ENCODE peak calls at places on chromosome 9, in six cellular contexts. One of them, this sample, is unnamed.

GRCh38 chr9:78004478-78005229 is 27.0 kb downstream of the GNAQ start:
- DNase-seq in A549: peak
- DNase-seq in HepG2: peak
- DNase-seq in K562: peak
- DNase-seq in endothelial cell of umbilical vein: no peak
- DNase-seq in GM12878: no peak
- DNase-seq in this sample: peak

GRCh38 chr9:71830131-71830530 is 61.8 kb upstream of the CEMIP2 start:
- DNase-seq in A549: no peak
- DNase-seq in HepG2: no peak
- DNase-seq in K562: no peak
- DNase-seq in endothelial cell of umbilical vein: no peak
- DNase-seq in GM12878: no peak
- DNase-seq in this sample: no peak

GRCh38 chr9:6973762-6974161 is 216.0 kb downstream of the KDM4C start:
- DNase-seq in A549: no peak
- DNase-seq in HepG2: peak
- DNase-seq in K562: no peak
- DNase-seq in endothelial cell of umbilical vein: no peak
- DNase-seq in GM12878: peak
- DNase-seq in this sample: peak

GRCh38 chr9:33107762-33108161 is 31.3 kb upstream of the SMU1 start:
- DNase-seq in A549: no peak
- DNase-seq in HepG2: no peak
- DNase-seq in K562: no peak
- DNase-seq in endothelial cell of umbilical vein: no peak
- DNase-seq in GM12878: no peak
- DNase-seq in this sample: no peak

GRCh38 chr9:94867842-94868312 is 141.4 kb downstream of the AOPEP start:
- DNase-seq in A549: peak
- DNase-seq in HepG2: no peak
- DNase-seq in K562: no peak
- DNase-seq in endothelial cell of umbilical vein: peak
- DNase-seq in GM12878: no peak
- DNase-seq in this sample: peak

GRCh38 chr9:92242115-92242778 is 51.2 kb downstream of the IARS1 start:
- DNase-seq in A549: peak
- DNase-seq in HepG2: no peak
- DNase-seq in K562: no peak
- DNase-seq in endothelial cell of umbilical vein: peak
- DNase-seq in GM12878: no peak
- DNase-seq in this sample: no peak

GRCh38 chr9:124040935-124041816 is 29.6 kb downstream of the LHX2 start:
- DNase-seq in A549: no peak
- DNase-seq in HepG2: no peak
- DNase-seq in K562: peak
- DNase-seq in endothelial cell of umbilical vein: peak
- DNase-seq in GM12878: no peak
- DNase-seq in this sample: peak

GRCh38 chr9:3181049-3181953 is 337.4 kb upstream of the PUM3 start:
- DNase-seq in A549: peak
- DNase-seq in HepG2: peak
- DNase-seq in K562: peak
- DNase-seq in endothelial cell of umbilical vein: no peak
- DNase-seq in GM12878: no peak
- DNase-seq in this sample: peak

GRCh38 chr9:5698004-5698403 is 69.1 kb downstream of the RIC1 start:
- DNase-seq in A549: no peak
- DNase-seq in HepG2: no peak
- DNase-seq in K562: no peak
- DNase-seq in endothelial cell of umbilical vein: no peak
- DNase-seq in GM12878: no peak
- DNase-seq in this sample: no peak

GRCh38 chr9:35272989-35273388 is 111.2 kb downstream of the UNC13B start:
- DNase-seq in A549: no peak
- DNase-seq in HepG2: no peak
- DNase-seq in K562: no peak
- DNase-seq in endothelial cell of umbilical vein: peak
- DNase-seq in GM12878: no peak
- DNase-seq in this sample: no peak

GRCh38 chr9:21854594-21854993 is 52.2 kb downstream of the MTAP start:
- DNase-seq in A549: no peak
- DNase-seq in HepG2: peak
- DNase-seq in K562: no peak
- DNase-seq in endothelial cell of umbilical vein: no peak
- DNase-seq in GM12878: no peak
- DNase-seq in this sample: no peak

GRCh38 chr9:116219686-116220085 is 66.1 kb downstream of the PAPPA start:
- DNase-seq in A549: no peak
- DNase-seq in HepG2: no peak
- DNase-seq in K562: no peak
- DNase-seq in endothelial cell of umbilical vein: no peak
- DNase-seq in GM12878: no peak
- DNase-seq in this sample: no peak

GRCh38 chr9:116656535-116656934 is 30.6 kb upstream of the TRIM32 start:
- DNase-seq in A549: no peak
- DNase-seq in HepG2: no peak
- DNase-seq in K562: no peak
- DNase-seq in endothelial cell of umbilical vein: no peak
- DNase-seq in GM12878: no peak
- DNase-seq in this sample: no peak

GRCh38 chr9:36993933-36994764 is 39.9 kb downstream of the PAX5 start:
- DNase-seq in A549: no peak
- DNase-seq in HepG2: no peak
- DNase-seq in K562: no peak
- DNase-seq in endothelial cell of umbilical vein: no peak
- DNase-seq in GM12878: peak
- DNase-seq in this sample: no peak

GRCh38 chr9:109012876-109013677 is at the start of gene CTNNAL1:
- DNase-seq in A549: peak
- DNase-seq in HepG2: peak
- DNase-seq in K562: peak
- DNase-seq in endothelial cell of umbilical vein: peak
- DNase-seq in GM12878: no peak
- DNase-seq in this sample: peak

GRCh38 chr9:115671911-115672310 is 481.7 kb upstream of the PAPPA start:
- DNase-seq in A549: no peak
- DNase-seq in HepG2: no peak
- DNase-seq in K562: no peak
- DNase-seq in endothelial cell of umbilical vein: no peak
- DNase-seq in GM12878: no peak
- DNase-seq in this sample: no peak

GRCh38 chr9:36721846-36722588 is 149.3 kb downstream of the MELK start:
- DNase-seq in A549: no peak
- DNase-seq in HepG2: no peak
- DNase-seq in K562: no peak
- DNase-seq in endothelial cell of umbilical vein: peak
- DNase-seq in GM12878: no peak
- DNase-seq in this sample: no peak

GRCh38 chr9:98378206-98379193 is 123.1 kb upstream of the TBC1D2 start:
- DNase-seq in A549: no peak
- DNase-seq in HepG2: no peak
- DNase-seq in K562: peak
- DNase-seq in endothelial cell of umbilical vein: no peak
- DNase-seq in GM12878: no peak
- DNase-seq in this sample: no peak

GRCh38 chr9:95025213-95026170 is 292.0 kb downstream of the FANCC start:
- DNase-seq in A549: peak
- DNase-seq in HepG2: peak
- DNase-seq in K562: peak
- DNase-seq in endothelial cell of umbilical vein: peak
- DNase-seq in GM12878: no peak
- DNase-seq in this sample: peak

GRCh38 chr9:97740848-97741821 is 44.0 kb upstream of the XPA start:
- DNase-seq in A549: no peak
- DNase-seq in HepG2: no peak
- DNase-seq in K562: peak
- DNase-seq in endothelial cell of umbilical vein: peak
- DNase-seq in GM12878: no peak
- DNase-seq in this sample: peak

GRCh38 chr9:128104171-128104618 is 23.3 kb downstream of the PTGES2 start:
- DNase-seq in A549: no peak
- DNase-seq in HepG2: peak
- DNase-seq in K562: no peak
- DNase-seq in endothelial cell of umbilical vein: peak
- DNase-seq in GM12878: no peak
- DNase-seq in this sample: no peak

GRCh38 chr9:124371183-124371582 is 44.1 kb downstream of the PSMB7 start:
- DNase-seq in A549: no peak
- DNase-seq in HepG2: peak
- DNase-seq in K562: no peak
- DNase-seq in endothelial cell of umbilical vein: no peak
- DNase-seq in GM12878: no peak
- DNase-seq in this sample: peak

GRCh38 chr9:108511200-108511756 is 344.5 kb downstream of the ACTL7B start:
- DNase-seq in A549: no peak
- DNase-seq in HepG2: no peak
- DNase-seq in K562: no peak
- DNase-seq in endothelial cell of umbilical vein: no peak
- DNase-seq in GM12878: no peak
- DNase-seq in this sample: no peak

DNA sequence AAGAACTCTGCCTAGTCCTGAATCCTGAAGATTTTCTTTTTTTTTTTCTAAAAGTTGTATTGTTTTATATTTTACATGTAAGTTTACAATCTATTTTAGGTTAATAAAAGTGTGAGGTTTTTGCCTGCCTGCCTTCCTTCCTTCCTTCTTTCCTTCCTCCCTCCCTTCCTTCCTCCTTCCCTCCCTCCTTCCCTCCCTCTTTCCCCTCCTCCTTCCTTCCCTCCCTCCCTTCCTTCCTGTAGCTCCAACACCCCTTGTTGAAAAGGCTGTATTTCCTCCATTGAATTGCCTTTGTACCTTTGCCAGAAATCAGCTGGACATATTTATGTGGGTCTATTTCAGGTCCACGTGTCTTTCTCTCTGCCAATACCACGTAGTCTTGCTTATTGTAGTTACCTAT is 46.6 kb downstream of the CACNA1B start:
- DNase-seq in A549: no peak
- DNase-seq in HepG2: no peak
- DNase-seq in K562: no peak
- DNase-seq in endothelial cell of umbilical vein: no peak
- DNase-seq in GM12878: no peak
- DNase-seq in this sample: no peak
- TF ChIP-seq MYC in A549: no peak
- TF ChIP-seq MYC in HepG2: no peak
- TF ChIP-seq MYC in K562: no peak
- TF ChIP-seq MYC in endothelial cell of umbilical vein: no peak
- TF ChIP-seq MYC in GM12878: no peak
- TF ChIP-seq MYC in this sample: no peak

DNA sequence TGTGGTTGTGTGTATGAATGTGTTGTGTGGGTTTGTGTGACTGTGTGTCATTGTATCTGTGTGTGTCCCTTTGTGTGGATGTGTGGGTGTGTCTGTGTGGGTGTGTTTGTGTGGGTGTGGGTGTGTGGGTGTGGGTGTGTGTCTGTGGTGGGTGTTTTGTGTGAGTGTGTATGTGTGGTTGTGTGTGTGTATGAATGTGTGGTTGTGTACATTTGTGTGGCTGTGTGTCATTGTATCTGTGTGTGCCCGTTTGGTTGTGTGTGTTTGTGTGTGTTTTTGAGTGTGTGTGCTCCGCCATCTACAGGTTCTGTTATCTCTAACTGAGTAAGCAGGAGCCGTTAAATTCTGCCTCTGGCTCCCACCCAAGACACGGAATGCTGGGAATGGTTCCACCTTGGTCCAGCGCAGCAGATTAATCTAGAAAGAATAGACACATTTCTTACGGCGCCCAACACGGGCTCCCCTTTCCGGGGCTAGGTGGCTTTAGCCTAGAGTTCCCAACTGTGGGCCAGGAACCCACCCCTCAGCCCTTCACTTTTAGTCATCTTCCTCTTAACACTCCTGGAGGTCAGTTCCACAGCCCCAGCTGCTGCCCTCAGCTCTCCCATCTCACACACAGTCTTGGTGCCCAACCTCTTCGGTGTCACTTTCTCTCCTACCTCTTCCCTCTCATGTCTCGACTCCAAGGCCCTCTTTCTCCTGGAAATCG is 197.1 kb downstream of the TTLL11 start:
- DNase-seq in A549: peak
- DNase-seq in HepG2: peak
- DNase-seq in K562: no peak
- DNase-seq in endothelial cell of umbilical vein: peak
- DNase-seq in GM12878: no peak
- DNase-seq in this sample: no peak
- TF ChIP-seq CTCF in A549: no peak
- TF ChIP-seq CTCF in HepG2: peak
- TF ChIP-seq CTCF in K562: no peak
- TF ChIP-seq CTCF in endothelial cell of umbilical vein: no peak
- TF ChIP-seq CTCF in GM12878: no peak
- TF ChIP-seq CTCF in this sample: no peak

GRCh38 chr9:130834371-130835311 is at the start of gene ABL1:
- DNase-seq in A549: peak
- DNase-seq in HepG2: peak
- DNase-seq in K562: peak
- DNase-seq in endothelial cell of umbilical vein: peak
- DNase-seq in GM12878: peak
- DNase-seq in this sample: peak
- TF ChIP-seq POLR2A in A549: peak
- TF ChIP-seq POLR2A in HepG2: peak
- TF ChIP-seq POLR2A in K562: no peak
- TF ChIP-seq POLR2A in endothelial cell of umbilical vein: peak
- TF ChIP-seq POLR2A in GM12878: peak
- TF ChIP-seq POLR2A in this sample: peak

GRCh38 chr9:69822091-69822750 is 1.6 kb downstream of the CFAP95 start:
- DNase-seq in A549: peak
- DNase-seq in HepG2: no peak
- DNase-seq in K562: peak
- DNase-seq in endothelial cell of umbilical vein: no peak
- DNase-seq in GM12878: no peak
- DNase-seq in this sample: peak
- TF ChIP-seq MYC in A549: no peak
- TF ChIP-seq MYC in HepG2: no peak
- TF ChIP-seq MYC in K562: no peak
- TF ChIP-seq MYC in endothelial cell of umbilical vein: no peak
- TF ChIP-seq MYC in GM12878: no peak
- TF ChIP-seq MYC in this sample: no peak

DNA sequence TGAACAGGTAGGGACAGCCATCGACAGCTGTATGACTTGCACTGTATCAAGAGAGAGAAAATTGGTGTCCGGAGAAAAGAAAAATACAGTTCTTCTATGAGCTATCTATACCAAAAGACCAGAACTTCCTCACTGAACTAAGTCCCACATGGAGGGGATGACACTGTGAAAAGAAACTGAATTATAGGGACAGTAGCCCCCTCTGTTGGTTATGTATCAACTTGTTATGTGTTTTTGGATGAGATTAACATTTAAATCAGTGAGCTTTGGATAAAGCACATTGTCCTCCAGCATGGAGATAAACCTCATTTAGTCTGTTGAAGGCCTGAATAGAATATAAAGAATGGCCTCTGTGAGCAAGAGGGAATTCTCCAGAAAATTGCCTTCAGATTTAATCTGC is 176.6 kb upstream of the SH3GL2 start:
- DNase-seq in A549: peak
- DNase-seq in HepG2: peak
- DNase-seq in K562: no peak
- DNase-seq in endothelial cell of umbilical vein: peak
- DNase-seq in GM12878: no peak
- DNase-seq in this sample: peak
- TF ChIP-seq CTCF in A549: peak
- TF ChIP-seq CTCF in HepG2: peak
- TF ChIP-seq CTCF in K562: no peak
- TF ChIP-seq CTCF in endothelial cell of umbilical vein: no peak
- TF ChIP-seq CTCF in GM12878: no peak
- TF ChIP-seq CTCF in this sample: peak

This sample was measured in NB4.